ENCODE peak calls at places on chromosomes 1 and 21, in eight cellular contexts. One of them, this sample, is unnamed. For H3K4me1 and H3K27me3, the result is how much of the 10 kb centered on the place peaks cover.

GRCh38 chr1:240424740-240425464 is 187.1 kb downstream of the GREM2 start:
- DNase-seq in PC-3: peak
- DNase-seq in IMR-90: peak
- DNase-seq in heart right ventricle: no peak
- DNase-seq in psoas muscle: no peak
- DNase-seq in fibroblast of lung: peak
- DNase-seq in cardiac muscle cell: no peak
- DNase-seq in GM23338: no peak
- DNase-seq in this sample: no peak

GRCh38 chr1:236576004-236576403 is 28.3 kb downstream of the HEATR1 start:
- DNase-seq in PC-3: no peak
- DNase-seq in IMR-90: peak
- DNase-seq in heart right ventricle: no peak
- DNase-seq in psoas muscle: no peak
- DNase-seq in fibroblast of lung: peak
- DNase-seq in cardiac muscle cell: no peak
- DNase-seq in GM23338: no peak
- DNase-seq in this sample: no peak

GRCh38 chr21:42347601-42348327 is 3.0 kb downstream of the TFF2 start:
- DNase-seq in PC-3: no peak
- DNase-seq in IMR-90: no peak
- DNase-seq in heart right ventricle: no peak
- DNase-seq in psoas muscle: no peak
- DNase-seq in fibroblast of lung: no peak
- DNase-seq in cardiac muscle cell: no peak
- DNase-seq in GM23338: no peak
- DNase-seq in this sample: no peak

GRCh38 chr1:95578462-95578861 is 344.5 kb downstream of the RWDD3 start:
- DNase-seq in PC-3: no peak
- DNase-seq in IMR-90: no peak
- DNase-seq in heart right ventricle: no peak
- DNase-seq in psoas muscle: no peak
- DNase-seq in fibroblast of lung: no peak
- DNase-seq in cardiac muscle cell: no peak
- DNase-seq in GM23338: no peak
- DNase-seq in this sample: no peak

GRCh38 chr1:205783904-205784303 is 8.6 kb upstream of the RAB29 start:
- DNase-seq in PC-3: no peak
- DNase-seq in IMR-90: peak
- DNase-seq in heart right ventricle: no peak
- DNase-seq in psoas muscle: peak
- DNase-seq in fibroblast of lung: peak
- DNase-seq in cardiac muscle cell: no peak
- DNase-seq in GM23338: no peak
- DNase-seq in this sample: no peak

GRCh38 chr1:231628207-231628876 is 1.8 kb downstream of the DISC1 start:
- DNase-seq in PC-3: peak
- DNase-seq in IMR-90: peak
- DNase-seq in heart right ventricle: no peak
- DNase-seq in psoas muscle: no peak
- DNase-seq in fibroblast of lung: no peak
- DNase-seq in cardiac muscle cell: no peak
- DNase-seq in GM23338: no peak
- DNase-seq in this sample: no peak

GRCh38 chr21:31181089-31181757 is 142.9 kb upstream of the KRTAP19-8 start:
- DNase-seq in PC-3: no peak
- DNase-seq in IMR-90: no peak
- DNase-seq in heart right ventricle: no peak
- DNase-seq in psoas muscle: no peak
- DNase-seq in fibroblast of lung: no peak
- DNase-seq in cardiac muscle cell: no peak
- DNase-seq in GM23338: no peak
- DNase-seq in this sample: no peak

GRCh38 chr1:31232689-31233088 is 7.0 kb downstream of the NKAIN1 start:
- DNase-seq in PC-3: no peak
- DNase-seq in IMR-90: no peak
- DNase-seq in heart right ventricle: no peak
- DNase-seq in psoas muscle: no peak
- DNase-seq in fibroblast of lung: no peak
- DNase-seq in cardiac muscle cell: no peak
- DNase-seq in GM23338: no peak
- DNase-seq in this sample: no peak

GRCh38 chr1:181161170-181161870 is 72.8 kb downstream of the IER5 start:
- DNase-seq in PC-3: no peak
- DNase-seq in IMR-90: peak
- DNase-seq in heart right ventricle: no peak
- DNase-seq in psoas muscle: no peak
- DNase-seq in fibroblast of lung: no peak
- DNase-seq in cardiac muscle cell: no peak
- DNase-seq in GM23338: no peak
- DNase-seq in this sample: no peak

GRCh38 chr1:113701429-113701828 is 57.9 kb downstream of the PHTF1 start:
- DNase-seq in PC-3: no peak
- DNase-seq in IMR-90: no peak
- DNase-seq in heart right ventricle: no peak
- DNase-seq in psoas muscle: no peak
- DNase-seq in fibroblast of lung: peak
- DNase-seq in cardiac muscle cell: no peak
- DNase-seq in GM23338: peak
- DNase-seq in this sample: no peak

GRCh38 chr1:170885551-170885950 is 49.8 kb upstream of the MROH9 start:
- DNase-seq in PC-3: no peak
- DNase-seq in IMR-90: no peak
- DNase-seq in heart right ventricle: no peak
- DNase-seq in psoas muscle: no peak
- DNase-seq in fibroblast of lung: peak
- DNase-seq in cardiac muscle cell: no peak
- DNase-seq in GM23338: no peak
- DNase-seq in this sample: no peak

GRCh38 chr1:212186427-212187207 is 98.6 kb upstream of the PPP2R5A start:
- DNase-seq in PC-3: no peak
- DNase-seq in IMR-90: no peak
- DNase-seq in heart right ventricle: no peak
- DNase-seq in psoas muscle: no peak
- DNase-seq in fibroblast of lung: no peak
- DNase-seq in cardiac muscle cell: no peak
- DNase-seq in GM23338: no peak
- DNase-seq in this sample: no peak

GRCh38 chr1:212181015-212181891 is 104.0 kb upstream of the PPP2R5A start:
- DNase-seq in PC-3: no peak
- DNase-seq in IMR-90: no peak
- DNase-seq in heart right ventricle: no peak
- DNase-seq in psoas muscle: no peak
- DNase-seq in fibroblast of lung: no peak
- DNase-seq in cardiac muscle cell: no peak
- DNase-seq in GM23338: no peak
- DNase-seq in this sample: no peak

GRCh38 chr1:212179394-212180076 is 105.7 kb upstream of the PPP2R5A start:
- DNase-seq in PC-3: peak
- DNase-seq in IMR-90: peak
- DNase-seq in heart right ventricle: no peak
- DNase-seq in psoas muscle: no peak
- DNase-seq in fibroblast of lung: peak
- DNase-seq in cardiac muscle cell: no peak
- DNase-seq in GM23338: no peak
- DNase-seq in this sample: no peak

GRCh38 chr1:212178830-212179370 is 106.3 kb upstream of the PPP2R5A start:
- DNase-seq in PC-3: no peak
- DNase-seq in IMR-90: peak
- DNase-seq in heart right ventricle: no peak
- DNase-seq in psoas muscle: no peak
- DNase-seq in fibroblast of lung: no peak
- DNase-seq in cardiac muscle cell: no peak
- DNase-seq in GM23338: no peak
- DNase-seq in this sample: no peak

DNA sequence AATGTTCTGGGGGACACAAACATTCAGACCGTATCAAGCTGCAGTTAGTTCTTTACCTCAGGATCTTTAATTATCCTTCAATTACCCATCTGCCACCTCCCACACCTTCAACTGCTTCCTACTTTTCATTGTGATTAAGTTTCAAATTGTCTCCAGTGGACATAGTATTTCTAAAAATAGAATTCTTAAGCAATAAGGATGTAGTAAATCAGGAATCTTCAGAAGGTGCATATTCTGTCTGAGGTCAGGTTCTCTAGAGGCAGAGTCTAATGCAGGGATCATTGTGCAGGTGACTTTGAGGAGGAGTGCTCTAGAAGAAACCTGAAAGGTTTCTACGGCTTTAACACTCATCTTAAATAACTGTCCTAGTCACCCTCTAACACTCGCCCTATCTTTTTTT is 102.6 kb upstream of the PPP2R5A start:
- DNase-seq in PC-3: no peak
- DNase-seq in IMR-90: no peak
- DNase-seq in heart right ventricle: no peak
- DNase-seq in psoas muscle: no peak
- DNase-seq in fibroblast of lung: no peak
- DNase-seq in cardiac muscle cell: no peak
- DNase-seq in GM23338: no peak
- DNase-seq in this sample: no peak
- H3K4me1 ChIP-seq in PC-3: under half
- H3K4me1 ChIP-seq in IMR-90: under half
- H3K4me1 ChIP-seq in heart right ventricle: under half
- H3K4me1 ChIP-seq in psoas muscle: under half
- H3K4me1 ChIP-seq in fibroblast of lung: under half
- H3K4me1 ChIP-seq in cardiac muscle cell: under half
- H3K4me1 ChIP-seq in GM23338: under half
- H3K4me1 ChIP-seq in this sample: under half

DNA sequence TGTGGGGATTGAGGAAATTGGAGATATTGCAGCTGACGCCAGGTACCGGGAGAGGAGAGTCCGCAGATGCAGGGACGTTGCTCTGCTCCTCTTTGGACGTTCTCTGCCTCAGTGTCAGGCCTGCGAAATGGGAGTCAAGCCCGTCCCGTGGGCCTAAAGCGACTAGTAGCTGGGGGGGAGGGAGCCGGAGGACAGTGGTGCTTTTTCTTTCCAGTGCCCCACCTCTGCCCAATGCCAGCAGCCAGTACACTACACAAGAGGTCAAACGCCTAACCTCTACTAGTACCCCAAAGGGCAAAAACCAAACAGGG is 413.6 kb upstream of the ESRRG start:
- DNase-seq in PC-3: no peak
- DNase-seq in IMR-90: no peak
- DNase-seq in heart right ventricle: no peak
- DNase-seq in psoas muscle: no peak
- DNase-seq in fibroblast of lung: no peak
- DNase-seq in cardiac muscle cell: no peak
- DNase-seq in GM23338: peak
- DNase-seq in this sample: no peak
- H3K27me3 ChIP-seq in PC-3: under half
- H3K27me3 ChIP-seq in IMR-90: under half
- H3K27me3 ChIP-seq in heart right ventricle: half or more
- H3K27me3 ChIP-seq in psoas muscle: under half
- H3K27me3 ChIP-seq in fibroblast of lung: under half
- H3K27me3 ChIP-seq in cardiac muscle cell: half or more
- H3K27me3 ChIP-seq in GM23338: half or more
- H3K27me3 ChIP-seq in this sample: under half

GRCh38 chr1:3885611-3886010 is 14.5 kb downstream of the C1orf174 start:
- DNase-seq in PC-3: no peak
- DNase-seq in IMR-90: no peak
- DNase-seq in heart right ventricle: no peak
- DNase-seq in psoas muscle: peak
- DNase-seq in fibroblast of lung: no peak
- DNase-seq in cardiac muscle cell: no peak
- DNase-seq in GM23338: no peak
- DNase-seq in this sample: no peak

GRCh38 chr1:3884966-3885365 is 15.1 kb downstream of the C1orf174 start:
- DNase-seq in PC-3: no peak
- DNase-seq in IMR-90: no peak
- DNase-seq in heart right ventricle: no peak
- DNase-seq in psoas muscle: peak
- DNase-seq in fibroblast of lung: no peak
- DNase-seq in cardiac muscle cell: no peak
- DNase-seq in GM23338: no peak
- DNase-seq in this sample: no peak

GRCh38 chr1:3880429-3881190 is 19.5 kb downstream of the C1orf174 start:
- DNase-seq in PC-3: no peak
- DNase-seq in IMR-90: no peak
- DNase-seq in heart right ventricle: no peak
- DNase-seq in psoas muscle: peak
- DNase-seq in fibroblast of lung: no peak
- DNase-seq in cardiac muscle cell: no peak
- DNase-seq in GM23338: no peak
- DNase-seq in this sample: no peak

GRCh38 chr1:3881191-3881475 is 18.9 kb downstream of the C1orf174 start:
- DNase-seq in PC-3: no peak
- DNase-seq in IMR-90: no peak
- DNase-seq in heart right ventricle: no peak
- DNase-seq in psoas muscle: peak
- DNase-seq in fibroblast of lung: no peak
- DNase-seq in cardiac muscle cell: no peak
- DNase-seq in GM23338: no peak
- DNase-seq in this sample: no peak

GRCh38 chr1:3883194-3883920 is 16.7 kb downstream of the C1orf174 start:
- DNase-seq in PC-3: no peak
- DNase-seq in IMR-90: no peak
- DNase-seq in heart right ventricle: no peak
- DNase-seq in psoas muscle: peak
- DNase-seq in fibroblast of lung: no peak
- DNase-seq in cardiac muscle cell: no peak
- DNase-seq in GM23338: no peak
- DNase-seq in this sample: no peak
- TF ChIP-seq CTCF in PC-3: no peak
- TF ChIP-seq CTCF in IMR-90: no peak
- TF ChIP-seq CTCF in heart right ventricle: no peak
- TF ChIP-seq CTCF in psoas muscle: no peak
- TF ChIP-seq CTCF in fibroblast of lung: no peak
- TF ChIP-seq CTCF in cardiac muscle cell: no peak
- TF ChIP-seq CTCF in GM23338: no peak
- TF ChIP-seq CTCF in this sample: no peak

GRCh38 chr1:21294266-21295058 is 4.2 kb upstream of the ECE1 start:
- DNase-seq in PC-3: peak
- DNase-seq in IMR-90: no peak
- DNase-seq in heart right ventricle: no peak
- DNase-seq in psoas muscle: no peak
- DNase-seq in fibroblast of lung: peak
- DNase-seq in cardiac muscle cell: peak
- DNase-seq in GM23338: no peak
- DNase-seq in this sample: no peak

GRCh38 chr1:21292503-21292990 is 2.3 kb upstream of the ECE1 start:
- DNase-seq in PC-3: no peak
- DNase-seq in IMR-90: no peak
- DNase-seq in heart right ventricle: no peak
- DNase-seq in psoas muscle: no peak
- DNase-seq in fibroblast of lung: no peak
- DNase-seq in cardiac muscle cell: no peak
- DNase-seq in GM23338: no peak
- DNase-seq in this sample: no peak

GRCh38 chr1:21293537-21294265 is 3.4 kb upstream of the ECE1 start:
- DNase-seq in PC-3: no peak
- DNase-seq in IMR-90: no peak
- DNase-seq in heart right ventricle: no peak
- DNase-seq in psoas muscle: no peak
- DNase-seq in fibroblast of lung: no peak
- DNase-seq in cardiac muscle cell: no peak
- DNase-seq in GM23338: no peak
- DNase-seq in this sample: no peak

GRCh38 chr1:21291964-21292363 is 1.7 kb upstream of the ECE1 start:
- DNase-seq in PC-3: no peak
- DNase-seq in IMR-90: no peak
- DNase-seq in heart right ventricle: no peak
- DNase-seq in psoas muscle: no peak
- DNase-seq in fibroblast of lung: no peak
- DNase-seq in cardiac muscle cell: no peak
- DNase-seq in GM23338: no peak
- DNase-seq in this sample: no peak

GRCh38 chr1:21292991-21293536 is 2.8 kb upstream of the ECE1 start:
- DNase-seq in PC-3: no peak
- DNase-seq in IMR-90: no peak
- DNase-seq in heart right ventricle: no peak
- DNase-seq in psoas muscle: no peak
- DNase-seq in fibroblast of lung: no peak
- DNase-seq in cardiac muscle cell: no peak
- DNase-seq in GM23338: no peak
- DNase-seq in this sample: peak
- H3K4me1 ChIP-seq in PC-3: under half
- H3K4me1 ChIP-seq in IMR-90: under half
- H3K4me1 ChIP-seq in heart right ventricle: under half
- H3K4me1 ChIP-seq in psoas muscle: under half
- H3K4me1 ChIP-seq in fibroblast of lung: under half
- H3K4me1 ChIP-seq in cardiac muscle cell: under half
- H3K4me1 ChIP-seq in GM23338: under half
- H3K4me1 ChIP-seq in this sample: under half